ENCODE peak calls at places on chromosomes 6 and 20, in ten cellular contexts. H is mammary epithelial cell, U is GM23338, V is fibroblast of lung, F is astrocyte, Y is GM23248, O is hepatocyte, A is PC-3, L is PC-9, Z is K562. R is an unnamed sample.

GRCh38 chr6:165034271-165034741 is 275.1 kb downstream of the C6orf118 start:
- DNase-seq in F (no peak), U (no peak), L (no peak), O (no peak), Z (no peak), A (no peak), Y (peak), H (no peak), V (no peak), R (no peak)

GRCh38 chr20:8094415-8094818 is 37.6 kb upstream of the PLCB1 start:
- DNase-seq in A (peak), F (no peak), Y (peak), U (no peak), V (peak), L (no peak), Z (no peak), H (no peak), O (peak), R (no peak)

GRCh38 chr6:79167931-79168694 is 66.4 kb downstream of the HMGN3 start:
- DNase-seq in Y (peak), A (peak), U (no peak), Z (no peak), L (no peak), V (peak), F (peak), H (peak), O (no peak), R (no peak)

GRCh38 chr6:17867880-17868279 is 119.6 kb downstream of the KIF13A start:
- DNase-seq in V (peak), F (peak), L (peak), O (no peak), U (no peak), Y (peak), A (peak), Z (no peak), H (peak), R (no peak)

GRCh38 chr6:14476793-14477531 is 359.4 kb downstream of the CD83 start:
- DNase-seq in Z (peak), U (no peak), O (peak), A (no peak), L (no peak), Y (peak), V (peak), H (no peak), F (peak), R (no peak)

GRCh38 chr6:37489697-37490336 is 9.9 kb downstream of the CCDC167 start:
- DNase-seq in L (no peak), O (no peak), Z (peak), A (no peak), F (no peak), V (peak), U (no peak), H (no peak), Y (peak), R (no peak)

GRCh38 chr20:58173930-58174707 is 54.3 kb downstream of the ANKRD60 start:
- DNase-seq in A (no peak), L (no peak), H (no peak), U (no peak), O (peak), V (peak), Y (peak), Z (no peak), F (no peak), R (no peak)

GRCh38 chr6:32843321-32843978 is 397 bp downstream of the PSMB8 start:
- DNase-seq in V (peak), Z (no peak), L (no peak), H (no peak), A (no peak), F (no peak), U (no peak), Y (peak), O (no peak), R (no peak)

GRCh38 chr6:35317483-35318199 is 20.0 kb downstream of the DEF6 start:
- DNase-seq in A (peak), U (peak), Y (peak), L (no peak), Z (no peak), V (peak), F (peak), H (no peak), O (peak), R (no peak)

GRCh38 chr6:35596448-35597442 is 84.0 kb upstream of the TULP1 start:
- DNase-seq in H (peak), A (peak), F (peak), Z (no peak), V (peak), O (peak), L (peak), Y (peak), U (no peak), R (no peak)

GRCh38 chr6:97068211-97068610 is 143.7 kb downstream of the KLHL32 start:
- DNase-seq in V (peak), H (peak), U (peak), L (no peak), Z (peak), A (peak), O (peak), Y (peak), F (peak), R (no peak)

GRCh38 chr20:52180167-52180840 is 11.3 kb downstream of the ZFP64 start:
- DNase-seq in V (no peak), H (no peak), O (no peak), L (no peak), Y (no peak), A (no peak), Z (no peak), F (no peak), U (no peak), R (no peak)

GRCh38 chr6:168147205-168147738 is 68.3 kb upstream of the FRMD1 start:
- DNase-seq in F (no peak), A (no peak), V (no peak), L (no peak), Z (no peak), U (no peak), O (no peak), H (no peak), Y (no peak), R (no peak)

GRCh38 chr6:170294813-170295518 is 4.1 kb upstream of the DLL1 start:
- DNase-seq in L (no peak), O (no peak), V (no peak), U (no peak), F (no peak), Y (no peak), Z (no peak), A (no peak), H (no peak), R (no peak)

GRCh38 chr6:133856911-133857310 is 32.0 kb upstream of the TCF21 start:
- DNase-seq in U (no peak), O (no peak), F (no peak), Z (no peak), Y (no peak), L (no peak), A (no peak), H (no peak), V (no peak), R (no peak)

GRCh38 chr6:163513003-163513402 is 98.5 kb downstream of the QKI start:
- DNase-seq in A (no peak), H (no peak), F (no peak), V (no peak), Y (no peak), Z (no peak), L (no peak), O (no peak), U (no peak), R (no peak)

GRCh38 chr20:63911171-63911570 is 16.2 kb downstream of the DNAJC5 start:
- DNase-seq in V (peak), O (no peak), H (peak), U (no peak), L (no peak), A (peak), Z (no peak), F (peak), Y (peak), R (peak)

GRCh38 chr20:39259010-39259803 is 297.1 kb downstream of the DHX35 start:
- DNase-seq in U (no peak), A (no peak), L (no peak), Z (no peak), Y (no peak), O (peak), V (no peak), F (no peak), H (no peak), R (no peak)

GRCh38 chr20:63567132-63567381 is 7.0 kb downstream of the HELZ2 start:
- DNase-seq in A (no peak), V (no peak), H (no peak), L (no peak), Z (no peak), O (no peak), Y (no peak), F (no peak), U (no peak), R (no peak)

GRCh38 chr20:25295386-25296093 is 47.7 kb downstream of the PYGB start:
- DNase-seq in U (peak), L (no peak), Y (peak), Z (peak), H (peak), O (no peak), A (no peak), F (no peak), V (no peak), R (no peak)

DNA sequence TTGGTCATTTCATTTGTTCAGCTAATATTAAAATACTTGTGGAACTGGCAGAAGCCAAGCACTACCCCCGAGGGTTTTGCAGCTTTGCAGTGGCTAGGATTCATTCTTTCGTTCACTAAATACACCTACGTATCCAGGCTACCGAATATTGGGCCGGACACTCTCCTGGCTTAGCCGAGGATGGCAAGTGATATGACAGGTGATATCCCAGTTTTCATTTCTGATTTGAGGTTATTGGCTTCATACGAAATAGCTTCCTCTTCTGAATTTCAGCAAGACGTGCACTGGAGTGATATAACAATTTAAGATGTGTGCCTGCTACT is 536 bp upstream of the MTFR2 start:
- DNase-seq in H (no peak), Y (no peak), V (no peak), O (no peak), L (no peak), F (no peak), A (no peak), U (no peak), Z (no peak), R (no peak)
- TF ChIP-seq EZH2 in H (no peak), Y (no peak), V (no peak), O (no peak), L (no peak), F (no peak), A (no peak), U (no peak), Z (no peak), R (no peak)

DNA sequence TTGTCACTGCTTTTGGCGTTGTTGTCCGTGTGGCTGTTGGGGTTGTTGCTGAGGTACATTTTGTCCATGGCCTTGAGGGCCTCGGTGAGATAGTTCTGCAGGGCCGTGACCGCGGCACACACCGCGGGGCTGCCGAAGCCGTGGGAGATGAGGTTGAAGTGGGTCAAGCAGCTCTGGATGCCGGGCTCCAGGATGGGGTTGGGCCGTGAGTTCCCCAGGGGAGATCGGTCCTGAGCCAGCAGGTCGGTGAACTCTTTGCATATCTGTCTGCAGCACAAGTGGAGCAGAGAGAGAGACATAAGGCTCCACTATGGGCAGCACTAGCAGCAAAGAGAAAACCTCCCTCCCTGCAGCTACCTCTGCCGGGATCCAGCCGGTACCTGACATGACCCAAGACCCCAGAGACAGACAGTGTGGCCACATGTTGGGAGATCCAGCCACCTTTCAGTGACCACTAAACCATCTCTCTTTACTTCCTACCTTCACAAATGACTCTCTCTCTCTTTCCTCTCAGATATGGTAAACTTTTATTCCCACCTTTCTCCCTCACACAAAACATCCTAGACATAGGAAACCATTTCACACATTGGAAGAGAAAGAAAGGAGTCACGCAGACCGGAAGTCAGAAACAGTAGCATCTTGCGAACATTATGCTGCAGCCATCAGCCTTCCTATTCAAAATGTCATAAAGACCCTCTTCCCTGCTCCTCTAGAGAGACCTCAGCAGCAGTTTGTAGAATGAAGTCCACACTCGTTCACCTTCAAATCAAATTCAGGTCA is 16.2 kb downstream of the TFAP2A start:
- DNase-seq in O (no peak), Y (no peak), U (peak), F (no peak), V (no peak), H (no peak), L (no peak), Z (no peak), A (no peak), R (no peak)
- TF ChIP-seq EZH2 in O (no peak), Y (no peak), U (peak), F (no peak), V (no peak), H (no peak), L (no peak), Z (no peak), A (no peak), R (no peak)

GRCh38 chr20:35602851-35603495 is 12.7 kb upstream of the SPAG4 start:
- DNase-seq in U (no peak), F (no peak), Y (no peak), O (no peak), A (no peak), L (no peak), Z (no peak), H (no peak), V (no peak), R (no peak)

GRCh38 chr20:35599776-35600120 is 15.9 kb upstream of the SPAG4 start:
- DNase-seq in A (no peak), L (no peak), Y (no peak), O (no peak), F (no peak), V (no peak), H (no peak), U (no peak), Z (no peak), R (no peak)

GRCh38 chr20:35601990-35602389 is 13.6 kb upstream of the SPAG4 start:
- DNase-seq in O (no peak), A (no peak), Y (no peak), F (no peak), Z (no peak), U (no peak), L (no peak), H (no peak), V (no peak), R (no peak)

GRCh38 chr20:35600176-35600995 is 15.2 kb upstream of the SPAG4 start:
- DNase-seq in U (peak), Y (no peak), V (no peak), H (no peak), F (no peak), A (no peak), O (no peak), Z (peak), L (no peak), R (no peak)

DNA sequence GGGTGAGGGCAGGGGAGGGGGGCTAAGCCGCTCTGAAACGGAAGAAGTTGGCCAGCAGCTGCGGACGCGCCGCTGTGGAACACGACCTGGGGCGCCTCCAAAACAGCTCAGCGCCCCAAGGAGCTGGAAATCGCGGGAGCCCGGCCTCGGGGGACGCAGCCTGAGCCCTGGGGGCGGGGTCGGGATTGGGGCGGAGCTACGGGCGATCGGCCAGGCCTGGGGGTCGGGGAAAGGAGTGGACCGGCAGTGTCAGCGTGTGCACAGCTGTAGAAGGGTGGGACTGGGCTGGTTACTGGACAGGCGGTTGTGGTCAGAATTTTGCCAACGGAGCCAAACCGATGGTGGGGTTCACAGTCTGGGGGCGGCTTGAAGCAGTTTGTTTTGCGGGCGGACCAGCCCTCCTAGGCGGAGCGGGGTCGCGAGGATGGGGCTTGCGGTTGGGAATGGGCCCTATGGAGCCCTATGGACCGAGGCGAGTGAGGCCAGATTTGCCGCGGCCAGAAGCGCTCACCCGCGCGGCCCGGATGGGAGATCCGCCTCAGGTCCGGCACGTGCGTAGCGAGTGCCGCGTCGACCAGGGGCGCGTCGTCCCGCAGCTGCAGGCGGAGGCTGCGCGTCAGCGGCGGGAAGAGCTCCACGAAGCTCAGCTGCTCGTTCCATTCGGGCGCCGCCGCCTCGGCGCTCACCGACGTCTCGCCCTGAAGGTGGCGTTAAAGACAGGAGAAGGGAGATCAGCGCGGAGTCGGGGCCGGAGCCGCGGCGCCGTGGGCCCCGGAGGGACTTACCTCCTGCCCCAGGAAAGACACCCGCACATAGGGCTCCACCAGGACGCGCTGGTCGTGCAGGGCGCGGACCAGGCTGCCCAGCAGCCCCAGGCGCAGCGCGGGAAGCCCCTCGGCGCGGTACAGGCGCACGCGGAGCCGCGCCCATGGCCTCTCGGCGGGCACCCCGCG is 14.3 kb upstream of the SPAG4 start:
- DNase-seq in Y (peak), A (no peak), L (no peak), Z (peak), F (peak), O (peak), U (peak), H (peak), V (peak), R (no peak)
- TF ChIP-seq EZH2 in Y (no peak), A (no peak), L (no peak), Z (no peak), F (peak), O (peak), U (no peak), H (no peak), V (peak), R (no peak)

GRCh38 chr6:41373367-41373918 is 38.0 kb downstream of the NCR2 start:
- DNase-seq in O (no peak), V (no peak), L (no peak), Z (no peak), H (no peak), A (no peak), U (no peak), F (no peak), Y (no peak), R (no peak)

GRCh38 chr6:41371461-41371991 is 36.1 kb downstream of the NCR2 start:
- DNase-seq in V (peak), H (no peak), A (no peak), U (peak), Y (peak), Z (no peak), F (peak), L (no peak), O (peak), R (no peak)

GRCh38 chr6:41371992-41372525 is 36.7 kb downstream of the NCR2 start:
- DNase-seq in A (no peak), V (peak), Y (peak), Z (no peak), H (no peak), O (peak), F (peak), L (no peak), U (peak), R (no peak)

GRCh38 chr6:41373919-41374617 is 38.7 kb downstream of the NCR2 start:
- DNase-seq in A (no peak), O (peak), H (no peak), U (peak), F (no peak), Z (no peak), L (no peak), Y (peak), V (no peak), R (no peak)

DNA sequence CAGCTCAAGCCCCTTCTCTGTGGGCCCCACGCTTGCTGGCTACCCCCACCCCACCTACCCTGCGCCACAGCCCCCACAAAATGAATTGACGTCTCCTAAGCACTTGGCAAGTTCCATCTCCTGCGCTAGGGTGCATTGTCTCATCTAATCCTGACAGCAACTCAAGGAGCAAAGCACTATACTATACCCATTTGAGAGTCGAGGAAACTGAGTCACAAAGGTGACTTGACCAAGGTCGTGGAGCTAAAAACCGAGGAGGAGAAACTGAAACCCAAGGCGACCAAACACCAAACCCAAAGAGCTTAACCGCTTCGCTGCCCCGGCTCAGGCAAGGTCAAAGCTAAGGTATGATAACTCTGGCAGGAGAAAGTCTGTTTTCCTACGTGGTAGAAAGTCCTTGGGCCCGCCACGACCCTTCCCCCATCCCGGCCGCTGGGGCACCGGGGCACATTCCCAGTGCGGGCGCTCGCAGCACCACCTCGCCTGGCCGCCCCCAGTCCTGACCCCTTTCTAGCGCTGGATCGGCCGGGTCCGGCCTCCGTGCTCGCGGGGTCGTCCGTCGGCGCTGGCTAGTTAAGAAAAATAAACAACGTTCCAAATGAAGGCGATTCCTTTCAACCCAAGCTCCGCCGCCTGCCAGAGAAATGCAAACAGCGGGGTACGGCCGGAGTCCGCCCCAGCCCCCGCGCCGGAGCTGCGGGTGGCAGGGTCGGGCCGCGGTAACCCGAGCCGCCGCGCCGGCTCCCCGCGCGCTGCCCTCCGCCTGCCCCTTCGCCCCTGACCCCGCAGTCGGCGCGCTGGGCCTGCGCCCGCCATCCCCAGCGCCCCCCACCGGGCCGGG is 37.3 kb downstream of the NCR2 start:
- DNase-seq in Z (no peak), Y (no peak), H (no peak), F (no peak), L (no peak), V (peak), O (no peak), A (no peak), U (peak), R (no peak)
- TF ChIP-seq EZH2 in Z (no peak), Y (peak), H (no peak), F (peak), L (no peak), V (peak), O (no peak), A (peak), U (peak), R (peak)